ENCODE peak calls at places on chromosomes 11 and 22, in four cellular contexts. E is GM12878, W is GM12891, F is SK-N-SH. M is an unnamed sample.

GRCh38 chr11:72764503-72764902 is 12.3 kb upstream of the ARAP1 start:
- DNase-seq in E (no peak), F (no peak), W (no peak), M (no peak)

GRCh38 chr11:77024745-77025144 is 9.5 kb upstream of the B3GNT6 start:
- DNase-seq in W (no peak), E (no peak), F (no peak), M (no peak)

GRCh38 chr22:43891360-43892182 is at the start of gene PNPLA5:
- DNase-seq in W (no peak), F (peak; percentile 44), E (no peak), M (no peak)

GRCh38 chr22:40024201-40025061 is 29.7 kb downstream of the FAM83F start:
- DNase-seq in W (peak; percentile 87), E (no peak), F (peak; percentile 85), M (peak; percentile 82)

GRCh38 chr11:70333206-70333605 is 62.7 kb downstream of the PPFIA1 start:
- DNase-seq in W (no peak), F (no peak), E (no peak), M (no peak)

GRCh38 chr11:60993611-60994010 is 22.1 kb downstream of the CD6 start:
- DNase-seq in F (no peak), E (no peak), W (no peak), M (no peak)

GRCh38 chr11:109196016-109196415 is 226.0 kb upstream of the C11orf87 start:
- DNase-seq in W (no peak), F (no peak), E (no peak), M (no peak)

GRCh38 chr11:10918698-10919097 is 60.8 kb upstream of the ZBED5 start:
- DNase-seq in F (no peak), E (no peak), W (no peak), M (no peak)

GRCh38 chr22:42399315-42400271 is 32.6 kb downstream of the NFAM1 start:
- DNase-seq in F (peak; percentile 81), E (no peak), W (no peak), M (no peak)

GRCh38 chr11:44707094-44707493 is 19.7 kb upstream of the TSPAN18 start:
- DNase-seq in F (no peak), E (no peak), W (no peak), M (no peak)

GRCh38 chr22:25069426-25069757 is 116.9 kb downstream of the KIAA1671 start:
- DNase-seq in E (no peak), F (no peak), W (no peak), M (no peak)

GRCh38 chr11:57491371-57492061 is 24.0 kb downstream of the SLC43A1 start:
- DNase-seq in F (peak; percentile 73), W (no peak), E (no peak), M (peak; percentile 50)

GRCh38 chr22:24523873-24524272 is 28.7 kb downstream of the UPB1 start:
- DNase-seq in F (peak; percentile 69), W (no peak), E (no peak), M (no peak)

GRCh38 chr11:68842427-68843051 is 823 bp upstream of the CPT1A start:
- DNase-seq in W (no peak), F (no peak), E (no peak), M (no peak)

GRCh38 chr11:120601566-120601965 is 90.0 kb downstream of the GRIK4 start:
- DNase-seq in F (no peak), W (no peak), E (no peak), M (no peak)

GRCh38 chr11:75082601-75083216 is 14.0 kb downstream of the OR2AT4 start:
- DNase-seq in F (no peak), W (no peak), E (no peak), M (no peak)

GRCh38 chr22:33921576-33922181 is 1.4 kb upstream of the LARGE1 start:
- DNase-seq in W (peak; percentile 53), F (peak; percentile 84), E (no peak), M (no peak)

GRCh38 chr11:9574806-9575530 is 1.5 kb downstream of the WEE1 start:
- DNase-seq in W (no peak), E (no peak), F (peak; percentile 72), M (no peak)

GRCh38 chr22:40631925-40632324 is 4.6 kb downstream of the MRTFA start:
- DNase-seq in F (no peak), W (no peak), E (no peak), M (no peak)

GRCh38 chr11:13388741-13389140 is 74.3 kb downstream of the BTBD10 start:
- DNase-seq in E (no peak), W (no peak), F (no peak), M (no peak)

GRCh38 chr11:42251984-42252383 is 792.5 kb upstream of the LRRC4C start:
- DNase-seq in F (no peak), W (no peak), E (no peak), M (no peak)

GRCh38 chr11:20864628-20865027 is 195.2 kb downstream of the NELL1 start:
- DNase-seq in W (no peak), E (no peak), F (no peak), M (no peak)

GRCh38 chr11:33687733-33688479 is 12.7 kb downstream of the C11orf91 start:
- DNase-seq in W (peak; percentile 35), F (peak; percentile 71), E (peak; percentile 33), M (peak; percentile 35)

GRCh38 chr11:75349540-75350116 is 1.8 kb downstream of the ARRB1 start:
- DNase-seq in W (no peak), E (no peak), F (no peak), M (no peak)

GRCh38 chr22:25896098-25896497 is 154.1 kb downstream of the MYO18B start:
- DNase-seq in W (no peak), E (no peak), F (no peak), M (no peak)

GRCh38 chr11:62500066-62501035 is 46.3 kb downstream of the AHNAK start:
- DNase-seq in W (no peak), E (no peak), F (no peak), M (no peak)

GRCh38 chr11:76771446-76772099 is 11.6 kb upstream of the TSKU start:
- DNase-seq in F (no peak), W (no peak), E (no peak), M (no peak)

GRCh38 chr11:59801981-59802638 is 8.5 kb downstream of the MRPL16 start:
- DNase-seq in W (no peak), E (no peak), F (peak; percentile 22), M (no peak)

GRCh38 chr11:73520358-73521061 is 77.4 kb downstream of the FAM168A start:
- DNase-seq in W (no peak), E (peak; percentile 47), F (peak; percentile 32), M (no peak)

GRCh38 chr22:31206896-31207687 is 5.0 kb upstream of the LIMK2 start:
- DNase-seq in E (no peak), W (no peak), F (no peak), M (no peak)

GRCh38 chr11:77152846-77153245 is 24.8 kb downstream of the MYO7A start:
- DNase-seq in E (no peak), W (no peak), F (no peak), M (no peak)

GRCh38 chr11:94897330-94897768 is 76.0 kb downstream of the CWC15 start:
- DNase-seq in F (peak; percentile 63), W (no peak), E (no peak), M (no peak)

GRCh38 chr11:86551286-86551685 is 121.1 kb downstream of the ME3 start:
- DNase-seq in W (no peak), E (peak; percentile 1), F (no peak), M (no peak)

GRCh38 chr11:36455658-36456111 is 54.4 kb downstream of the TRAF6 start:
- DNase-seq in F (peak; percentile 35), W (no peak), E (no peak), M (no peak)

GRCh38 chr11:116312560-116313340 is 460.0 kb downstream of the BUD13 start:
- DNase-seq in E (no peak), W (no peak), F (peak; percentile 88), M (no peak)

GRCh38 chr11:116310215-116310614 is 462.6 kb downstream of the BUD13 start:
- DNase-seq in W (no peak), F (no peak), E (no peak), M (no peak)

GRCh38 chr11:116309446-116309845 is 463.3 kb downstream of the BUD13 start:
- DNase-seq in E (no peak), F (no peak), W (no peak), M (no peak)

GRCh38 chr11:116314012-116314411 is 458.8 kb downstream of the BUD13 start:
- DNase-seq in W (no peak), E (no peak), F (no peak), M (no peak)

GRCh38 chr11:116311141-116311540 is 461.6 kb downstream of the BUD13 start:
- DNase-seq in F (peak; percentile 39), E (no peak), W (no peak), M (no peak)
- TF ChIP-seq TAF1 in F (no peak), E (no peak), W (no peak), M (no peak)

DNA sequence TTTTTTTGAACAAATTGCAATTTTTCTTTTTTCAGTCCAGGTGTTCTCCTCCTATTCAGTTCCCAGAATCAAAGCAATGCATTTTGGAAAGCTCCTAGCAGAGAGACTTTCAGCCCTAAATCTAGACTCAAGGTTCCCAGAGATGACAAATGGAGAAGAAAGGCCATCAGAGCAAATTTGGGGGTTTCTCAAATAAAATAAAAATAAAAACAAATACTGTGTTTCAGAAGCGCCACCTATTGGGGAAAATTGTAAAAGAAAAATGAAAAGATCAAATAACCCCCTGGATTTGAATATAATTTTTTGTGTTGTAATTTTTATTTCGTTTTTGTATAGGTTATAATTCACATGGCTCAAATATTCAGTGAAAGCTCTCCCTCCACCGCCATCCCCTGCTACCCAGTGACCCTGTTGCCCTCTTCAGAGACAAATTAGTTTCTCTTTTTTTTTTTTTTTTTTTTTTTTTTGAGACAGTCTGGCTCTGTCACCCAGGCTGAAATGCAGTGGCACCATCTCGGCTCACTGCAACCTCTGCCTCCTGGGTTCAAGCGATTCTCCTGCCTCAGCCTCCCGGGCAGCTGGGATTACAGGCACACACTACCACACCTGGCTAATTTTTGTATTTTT is 6.2 kb upstream of the UBE4A start:
- DNase-seq in F (peak; percentile 20), E (no peak), W (no peak), M (no peak)
- TF ChIP-seq TAF1 in F (no peak), E (no peak), W (no peak), M (no peak)

DNA sequence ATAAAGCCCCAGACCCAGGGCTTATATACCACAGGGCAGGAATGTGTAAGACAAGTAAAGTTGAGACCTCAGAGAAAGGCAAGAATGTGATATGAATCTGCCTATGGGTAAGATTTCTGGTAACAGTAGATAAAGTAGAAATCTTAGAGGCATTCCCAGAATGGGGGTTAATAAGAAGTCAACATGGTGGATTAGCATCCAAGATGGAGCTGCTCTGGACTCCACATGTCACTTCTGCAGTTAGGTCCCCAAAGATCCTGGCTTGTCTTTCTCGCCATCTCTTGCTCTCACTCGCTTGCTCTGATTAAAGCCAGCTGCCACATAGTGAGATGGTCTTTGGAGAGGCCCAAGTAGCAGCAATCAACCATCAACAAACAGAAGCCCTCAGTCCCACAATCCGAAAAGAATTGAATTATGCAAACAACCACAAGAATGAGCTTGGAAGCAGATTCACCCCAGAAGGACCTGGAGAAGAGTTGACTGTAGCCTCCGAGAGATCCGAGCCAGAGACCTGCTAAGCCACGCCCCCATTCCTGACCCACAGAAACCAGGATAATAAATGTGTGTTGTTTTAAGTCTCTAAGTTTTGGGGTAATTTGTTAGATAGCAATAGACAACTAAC is 5.4 kb upstream of the C11orf86 start:
- DNase-seq in W (no peak), F (no peak), E (no peak), M (no peak)
- TF ChIP-seq TAF1 in W (no peak), F (no peak), E (no peak), M (no peak)

DNA sequence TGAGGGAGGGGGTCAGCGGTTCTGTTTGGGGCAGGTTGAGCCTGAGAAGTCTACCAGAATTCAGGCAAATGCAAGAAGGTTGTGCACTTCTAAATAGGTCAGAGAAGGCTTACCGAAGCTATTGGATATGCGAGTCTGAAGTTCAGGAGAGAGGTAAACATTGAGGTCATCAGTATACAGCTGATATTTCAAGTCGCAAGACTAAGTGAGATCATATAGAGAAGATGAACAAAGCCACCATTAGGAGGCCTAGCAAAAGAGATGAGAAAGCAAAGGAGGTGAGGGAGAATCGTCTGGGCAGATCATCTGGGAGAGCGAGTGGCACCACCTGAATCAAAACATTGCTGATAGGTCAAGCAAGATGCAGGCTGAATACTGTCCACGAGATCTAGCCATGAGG is 430.6 kb downstream of the BUD13 start:
- DNase-seq in W (no peak), F (no peak), E (no peak), M (no peak)
- TF ChIP-seq TAF1 in W (no peak), F (no peak), E (no peak), M (no peak)

M was measured in GM12892.